ENCODE peak calls at places on chromosomes 11 and 22, in seven cellular contexts. X, H, Y, A, E, Q and M are unnamed samples.

GRCh38 chr11:1209371-1210057 is 13.4 kb upstream of the MUC5B start:
- DNase-seq in X (no peak), H (no peak), Y (no peak), A (no peak), E (peak), Q (no peak), M (no peak)

GRCh38 chr11:92152245-92152644 is 72.4 kb upstream of the FAT3 start:
- DNase-seq in X (no peak), H (no peak), Y (no peak), A (peak), E (no peak), Q (no peak), M (no peak)

GRCh38 chr11:72769680-72770079 is 17.5 kb upstream of the ARAP1 start:
- DNase-seq in X (no peak), H (no peak), Y (no peak), A (no peak), E (no peak), Q (no peak), M (no peak)

GRCh38 chr11:2791521-2792375 is 92.0 kb upstream of the KCNQ1OT1 start:
- DNase-seq in X (peak), H (no peak), Y (peak), A (no peak), E (peak), Q (peak), M (peak)

GRCh38 chr22:35330258-35330861 is 30.7 kb downstream of the TOM1 start:
- DNase-seq in X (peak), H (peak), Y (peak), A (no peak), E (peak), Q (peak), M (peak)

GRCh38 chr11:109697140-109697843 is 275.3 kb downstream of the C11orf87 start:
- DNase-seq in X (no peak), H (no peak), Y (no peak), A (peak), E (no peak), Q (no peak), M (no peak)

GRCh38 chr22:40218152-40218551 is 40.4 kb downstream of the TNRC6B start:
- DNase-seq in X (no peak), H (no peak), Y (no peak), A (no peak), E (no peak), Q (no peak), M (no peak)

GRCh38 chr11:40280161-40281054 is 1179.0 kb downstream of the LRRC4C start:
- DNase-seq in X (no peak), H (peak), Y (no peak), A (no peak), E (peak), Q (no peak), M (no peak)

DNA sequence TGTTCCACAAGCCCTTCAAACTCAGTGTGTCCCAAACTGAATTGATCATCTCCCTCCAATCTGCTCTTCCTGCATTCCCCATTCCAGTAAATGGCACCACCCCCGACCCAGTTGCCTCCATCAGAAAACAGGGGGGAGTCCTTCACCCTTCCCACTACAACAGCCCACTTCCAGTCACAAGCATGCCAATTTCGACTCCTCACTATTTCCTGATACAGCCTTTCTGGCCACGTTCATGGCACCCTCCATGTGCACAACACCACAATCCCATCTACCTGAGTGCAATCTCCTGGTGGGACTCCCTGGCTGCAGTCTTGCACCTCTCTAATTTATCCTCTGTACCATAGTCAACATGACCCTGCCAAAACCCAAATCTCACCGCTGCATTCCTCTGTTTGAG is 1.6 kb upstream of the DNAL4 start:
- DNase-seq in X (no peak), H (no peak), Y (no peak), A (no peak), E (peak), Q (no peak), M (no peak)
- TF ChIP-seq EP300 in X (no peak), H (no peak), Y (no peak), A (no peak), E (no peak), Q (no peak), M (no peak)

GRCh38 chr11:59560702-59561469 is 49.5 kb downstream of the OR4D9 start:
- DNase-seq in X (peak), H (peak), Y (peak), A (peak), E (peak), Q (peak), M (peak)
- TF ChIP-seq POLR2A in X (peak), H (no peak), Y (no peak), A (no peak), E (no peak), Q (peak), M (no peak)

GRCh38 chr22:43263645-43264514 is 76.9 kb upstream of the TTLL12 start:
- DNase-seq in X (peak), H (no peak), Y (peak), A (no peak), E (no peak), Q (peak), M (no peak)

GRCh38 chr22:43266117-43266516 is 77.1 kb downstream of the SCUBE1 start:
- DNase-seq in X (no peak), H (no peak), Y (no peak), A (no peak), E (no peak), Q (no peak), M (no peak)

GRCh38 chr22:43260346-43260745 is 73.4 kb upstream of the TTLL12 start:
- DNase-seq in X (no peak), H (no peak), Y (no peak), A (no peak), E (no peak), Q (no peak), M (no peak)

GRCh38 chr22:43260818-43261217 is 73.9 kb upstream of the TTLL12 start:
- DNase-seq in X (no peak), H (peak), Y (no peak), A (no peak), E (no peak), Q (peak), M (no peak)

DNA sequence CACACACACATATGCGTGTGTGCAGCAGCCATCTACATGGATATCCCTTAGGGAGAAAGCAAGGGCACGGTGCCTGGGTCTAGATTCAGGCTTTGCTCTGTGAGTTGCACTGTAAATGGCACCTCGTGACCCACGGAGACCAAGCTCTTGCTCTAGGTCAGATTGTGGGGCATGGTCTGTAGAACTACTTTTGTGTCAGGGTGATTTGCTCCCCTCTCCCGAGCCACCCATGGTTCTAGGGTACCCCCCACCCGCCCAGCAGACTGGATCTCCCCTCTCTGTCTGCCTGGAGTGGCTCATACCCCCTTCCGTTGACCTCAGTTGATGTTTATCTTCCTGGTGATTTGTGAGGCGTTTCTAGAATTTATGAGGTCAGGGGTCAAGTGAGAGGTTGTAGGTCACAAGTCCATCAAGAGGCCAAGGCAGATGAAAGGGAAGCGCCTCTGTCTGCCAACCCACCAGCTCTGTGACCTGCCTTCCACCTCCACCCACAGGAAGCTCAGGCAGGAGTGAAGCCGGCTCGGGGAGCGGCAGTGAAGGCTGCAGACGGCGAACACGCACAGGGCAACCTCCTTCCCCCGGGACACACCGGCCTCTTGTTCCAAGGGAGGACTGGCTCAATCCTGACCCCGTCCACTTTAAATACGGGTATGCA is 76.2 kb upstream of the TTLL12 start:
- DNase-seq in X (peak), H (no peak), Y (peak), A (no peak), E (no peak), Q (peak), M (no peak)
- TF ChIP-seq EP300 in X (no peak), H (no peak), Y (no peak), A (no peak), E (no peak), Q (no peak), M (no peak)

GRCh38 chr22:38503021-38503420 is 3.1 kb downstream of the DDX17 start:
- DNase-seq in X (no peak), H (no peak), Y (no peak), A (no peak), E (no peak), Q (no peak), M (no peak)

GRCh38 chr22:38501797-38502672 is 4.1 kb downstream of the DDX17 start:
- DNase-seq in X (no peak), H (no peak), Y (no peak), A (no peak), E (no peak), Q (no peak), M (no peak)

GRCh38 chr22:38505595-38506117 is 455 bp downstream of the DDX17 start:
- DNase-seq in X (peak), H (peak), Y (peak), A (peak), E (peak), Q (peak), M (peak)

GRCh38 chr22:38506118-38506962 is at the start of gene DDX17:
- DNase-seq in X (peak), H (peak), Y (peak), A (peak), E (peak), Q (peak), M (peak)

GRCh38 chr22:38504731-38505594 is 1.1 kb downstream of the DDX17 start:
- DNase-seq in X (peak), H (peak), Y (peak), A (peak), E (peak), Q (peak), M (peak)
- TF ChIP-seq POLR2A in X (no peak), H (no peak), Y (no peak), A (no peak), E (no peak), Q (no peak), M (no peak)

DNA sequence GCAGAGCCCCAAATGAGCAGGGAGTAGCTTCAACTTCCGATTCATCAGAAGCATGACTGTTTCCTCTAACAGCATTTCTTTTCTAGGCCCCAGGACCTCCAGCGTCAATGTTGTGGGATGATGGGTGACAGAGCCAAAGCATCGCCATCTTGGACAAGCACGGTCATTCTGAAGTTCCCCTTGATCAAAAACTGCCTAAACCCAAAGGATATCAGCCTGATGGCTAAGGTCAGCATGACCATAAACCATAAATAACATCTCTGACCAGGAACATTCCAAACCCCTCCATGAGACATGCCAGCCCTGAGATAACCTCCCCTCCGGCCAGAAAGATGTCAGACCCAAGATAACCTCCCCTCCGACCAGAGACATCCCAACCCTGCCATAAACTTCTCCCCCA is 28.8 kb upstream of the TREH start:
- DNase-seq in X (no peak), H (no peak), Y (no peak), A (no peak), E (no peak), Q (no peak), M (no peak)
- TF ChIP-seq EP300 in X (no peak), H (no peak), Y (no peak), A (no peak), E (no peak), Q (no peak), M (no peak)

DNA sequence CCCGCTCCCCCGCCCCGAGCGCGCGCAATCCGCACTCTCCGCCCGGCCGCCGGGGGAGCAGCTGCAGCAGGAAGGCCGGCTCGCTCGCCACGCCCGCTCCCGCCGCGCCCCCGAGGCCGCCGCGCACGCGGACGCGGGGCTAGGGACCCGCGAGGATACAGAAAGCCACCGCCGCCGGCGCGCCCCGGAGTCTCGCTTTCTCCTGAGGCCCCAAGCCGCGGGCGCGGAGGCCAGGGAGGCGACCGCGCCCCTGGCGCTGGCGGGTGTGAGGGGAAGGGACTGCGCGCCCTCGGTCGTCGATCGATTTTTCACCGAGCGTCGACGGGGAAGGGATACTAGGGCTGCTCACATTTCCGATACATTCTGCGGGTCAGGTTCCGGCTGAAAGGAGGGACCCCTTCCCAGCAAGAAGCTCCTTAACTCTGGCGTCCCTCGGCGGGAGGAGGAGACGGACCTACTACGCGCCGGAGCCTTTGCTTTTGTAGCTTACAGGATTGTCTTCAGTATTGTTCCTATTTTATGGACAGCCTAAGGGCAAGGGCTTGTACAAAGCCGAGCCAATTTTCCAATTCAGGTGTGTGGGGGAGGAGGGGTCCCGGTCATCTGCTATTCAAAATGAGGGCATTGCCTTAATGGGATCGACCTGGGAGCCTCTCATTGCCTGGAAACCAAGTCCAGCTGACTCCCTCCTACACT is 416 bp upstream of the GAB2 start:
- DNase-seq in X (peak), H (peak), Y (peak), A (peak), E (peak), Q (peak), M (peak)
- TF ChIP-seq POLR2A in X (peak), H (peak), Y (no peak), A (peak), E (no peak), Q (peak), M (no peak)

GRCh38 chr11:47946682-47947575 is 33.4 kb upstream of the PTPRJ start:
- DNase-seq in X (peak), H (peak), Y (peak), A (peak), E (peak), Q (peak), M (peak)
- TF ChIP-seq EP300 in X (no peak), H (no peak), Y (no peak), A (peak), E (no peak), Q (no peak), M (no peak)

GRCh38 chr11:12008790-12009616 is 577 bp upstream of the DKK3 start:
- DNase-seq in X (peak), H (no peak), Y (peak), A (peak), E (peak), Q (peak), M (peak)

GRCh38 chr11:12009617-12010321 is 1.3 kb upstream of the DKK3 start:
- DNase-seq in X (no peak), H (no peak), Y (no peak), A (peak), E (no peak), Q (no peak), M (no peak)

GRCh38 chr11:12006552-12007229 is 1.7 kb downstream of the DKK3 start:
- DNase-seq in X (no peak), H (no peak), Y (no peak), A (no peak), E (no peak), Q (no peak), M (no peak)

GRCh38 chr11:12007230-12007593 is 1.2 kb downstream of the DKK3 start:
- DNase-seq in X (no peak), H (no peak), Y (no peak), A (no peak), E (no peak), Q (no peak), M (no peak)

GRCh38 chr11:12007769-12008737 is at the start of gene DKK3:
- DNase-seq in X (no peak), H (no peak), Y (no peak), A (no peak), E (no peak), Q (peak), M (peak)
- TF ChIP-seq POLR2A in X (no peak), H (no peak), Y (no peak), A (no peak), E (no peak), Q (no peak), M (no peak)